ENCODE peak calls at places on chromosomes 4 and X, in eight cellular contexts. H is IMR-90, K is uterus, I is transverse colon, S is tibial artery, N is esophagus squamous epithelium, J is breast epithelium, Y is MG63. G is an unnamed sample.
A peak's percentile ranks its signal among the peaks of the same experiment; 100 is the strongest.

GRCh38 chrX:115330498-115331138 is 41.1 kb downstream of the LUZP4 start:
- DNase-seq in H (peak; percentile 76), K (peak; percentile 56), I (peak; percentile 21), S (peak; percentile 65), N (no peak), J (peak; percentile 24), Y (peak; percentile 16), G (no peak)

GRCh38 chr4:122826000-122826595 is 533 bp upstream of the FGF2 start:
- DNase-seq in H (peak; percentile 49), K (no peak), I (no peak), S (no peak), N (no peak), J (no peak), Y (no peak), G (no peak)

GRCh38 chr4:6419452-6420028 is 52.9 kb downstream of the PPP2R2C start:
- DNase-seq in H (peak; percentile 4), K (peak; percentile 65), I (no peak), S (no peak), N (no peak), J (no peak), Y (peak; percentile 10), G (no peak)

GRCh38 chr4:162164881-162165528 is 1.2 kb upstream of the FSTL5 start:
- DNase-seq in H (no peak), K (no peak), I (no peak), S (no peak), N (no peak), J (no peak), Y (no peak), G (no peak)

GRCh38 chrX:134736351-134736750 is 78.1 kb upstream of the PLAC1 start:
- DNase-seq in H (no peak), K (no peak), I (no peak), S (no peak), N (no peak), J (no peak), Y (no peak), G (no peak)

GRCh38 chr4:100246697-100247096 is 56.4 kb upstream of the DDIT4L start:
- DNase-seq in H (no peak), K (no peak), I (no peak), S (no peak), N (no peak), J (no peak), Y (no peak), G (no peak)

GRCh38 chrX:131987252-131987651 is 35.9 kb upstream of the STK26 start:
- DNase-seq in H (no peak), K (no peak), I (no peak), S (no peak), N (no peak), J (no peak), Y (no peak), G (no peak)

GRCh38 chr4:3880595-3881120 is 114.5 kb downstream of the ADRA2C start:
- DNase-seq in H (peak; percentile 33), K (peak; percentile 64), I (peak; percentile 71), S (peak; percentile 84), N (no peak), J (peak; percentile 62), Y (peak; percentile 17), G (peak; percentile 26)

GRCh38 chr4:159366966-159367365 is 264.1 kb downstream of the RAPGEF2 start:
- DNase-seq in H (no peak), K (no peak), I (no peak), S (no peak), N (no peak), J (no peak), Y (no peak), G (no peak)

GRCh38 chrX:41695464-41695863 is 6.7 kb downstream of the GPR34 start:
- DNase-seq in H (peak; percentile 74), K (no peak), I (no peak), S (no peak), N (no peak), J (no peak), Y (no peak), G (peak; percentile 2)

GRCh38 chr4:103050736-103051436 is 25.7 kb downstream of the SLC9B2 start:
- DNase-seq in H (peak; percentile 30), K (no peak), I (no peak), S (no peak), N (no peak), J (no peak), Y (no peak), G (no peak)

GRCh38 chr4:151538963-151539362 is 130.0 kb downstream of the FHIP1A start:
- DNase-seq in H (no peak), K (no peak), I (no peak), S (no peak), N (no peak), J (no peak), Y (no peak), G (no peak)

GRCh38 chrX:57677132-57677858 is 2.8 kb downstream of the NLRP2B start:
- DNase-seq in H (no peak), K (no peak), I (no peak), S (no peak), N (no peak), J (no peak), Y (no peak), G (no peak)

GRCh38 chr4:32140636-32141035 is 1420.5 kb downstream of the PCDH7 start:
- DNase-seq in H (peak; percentile 47), K (no peak), I (no peak), S (no peak), N (no peak), J (no peak), Y (peak; percentile 73), G (no peak)

DNA sequence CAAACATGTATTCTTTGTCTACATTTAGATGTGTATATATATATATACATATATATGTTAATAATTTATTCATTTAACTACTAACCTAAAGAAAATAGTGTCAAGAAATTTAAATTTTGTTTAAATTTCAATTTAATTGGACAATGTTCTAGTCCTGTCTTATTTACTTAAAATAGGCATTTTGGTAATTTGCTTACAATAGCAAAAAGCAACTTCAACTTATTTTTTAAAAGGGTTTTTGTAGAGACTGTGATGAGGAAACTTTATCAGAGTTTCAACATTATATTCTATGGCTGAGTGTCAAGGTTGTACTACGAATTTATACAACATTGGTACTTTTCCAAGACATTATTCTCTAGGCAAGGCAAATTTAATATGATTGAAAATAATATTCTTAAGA is 212.0 kb upstream of the ARSJ start:
- DNase-seq in H (no peak), K (no peak), I (no peak), S (no peak), N (no peak), J (no peak), Y (no peak), G (no peak)
- H3K36me3 ChIP-seq in H (no peaks in the 10 kb centered on the region), K (no peaks in the 10 kb centered on the region), I (no peaks in the 10 kb centered on the region), S (no peaks in the 10 kb centered on the region), N (no peaks in the 10 kb centered on the region), J (no peaks in the 10 kb centered on the region), Y (no peaks in the 10 kb centered on the region), G (no peaks in the 10 kb centered on the region)

DNA sequence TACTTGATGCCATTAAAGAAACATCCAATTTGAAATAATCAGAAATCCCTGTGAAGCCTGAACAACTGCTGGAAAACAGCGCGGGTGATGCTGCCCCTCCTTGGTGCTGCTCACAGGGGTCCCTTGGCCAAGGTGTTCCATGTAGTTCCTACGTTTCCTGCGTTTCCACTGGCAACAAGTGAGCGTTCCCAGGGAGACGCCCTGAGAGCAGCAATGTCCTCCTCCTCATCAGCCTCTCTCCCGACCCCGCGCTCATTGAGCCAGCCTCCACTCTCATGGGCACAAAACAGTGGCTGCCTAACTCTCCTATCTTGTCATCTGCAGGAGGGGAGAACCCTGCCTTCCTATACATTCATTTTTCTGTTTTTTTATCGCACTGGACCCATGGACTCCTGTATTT is 18.9 kb downstream of the LETM1 start:
- DNase-seq in H (no peak), K (no peak), I (no peak), S (no peak), N (no peak), J (no peak), Y (no peak), G (no peak)
- H3K36me3 ChIP-seq in H (peaks cover 63% of the 10 kb centered on the region), K (no peaks in the 10 kb centered on the region), I (peaks cover 59% of the 10 kb centered on the region), S (peaks cover 100% of the 10 kb centered on the region), N (peaks cover 51% of the 10 kb centered on the region), J (peaks cover 4% of the 10 kb centered on the region), Y (peaks cover 17% of the 10 kb centered on the region), G (peaks cover 68% of the 10 kb centered on the region)

GRCh38 chr4:153292897-153293674 is 51.4 kb upstream of the MND1 start:
- DNase-seq in H (no peak), K (no peak), I (no peak), S (no peak), N (no peak), J (no peak), Y (no peak), G (no peak)

GRCh38 chr4:153291562-153291961 is 52.9 kb upstream of the MND1 start:
- DNase-seq in H (no peak), K (no peak), I (no peak), S (no peak), N (no peak), J (no peak), Y (no peak), G (no peak)

GRCh38 chr4:153294631-153295030 is 49.9 kb upstream of the MND1 start:
- DNase-seq in H (peak; percentile 10), K (no peak), I (no peak), S (no peak), N (no peak), J (peak; percentile 36), Y (no peak), G (no peak)

GRCh38 chr4:153295131-153295755 is 49.2 kb upstream of the MND1 start:
- DNase-seq in H (no peak), K (no peak), I (no peak), S (no peak), N (no peak), J (peak; percentile 64), Y (no peak), G (no peak)

DNA sequence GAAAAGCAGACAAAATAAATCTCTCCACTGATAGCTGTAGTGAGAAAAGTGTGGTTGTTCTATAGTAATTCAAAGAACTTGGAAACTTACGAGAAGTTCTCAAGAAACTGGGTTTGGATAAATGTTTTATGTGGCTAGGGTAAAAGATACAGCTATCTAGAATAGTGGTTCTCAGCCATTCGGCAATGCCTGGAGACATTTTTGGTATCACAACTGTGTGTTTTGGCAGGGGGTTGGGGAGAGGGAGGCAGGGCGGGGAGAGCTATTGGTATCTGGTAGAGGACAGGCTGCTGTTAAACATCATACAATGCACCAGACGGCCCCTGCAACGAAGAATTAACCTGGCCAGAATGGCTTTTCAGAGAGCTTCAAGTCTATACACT is 50.8 kb upstream of the MND1 start:
- DNase-seq in H (no peak), K (no peak), I (no peak), S (no peak), N (no peak), J (no peak), Y (no peak), G (no peak)
- H3K36me3 ChIP-seq in H (peaks cover 14% of the 10 kb centered on the region), K (no peaks in the 10 kb centered on the region), I (peaks cover 19% of the 10 kb centered on the region), S (peaks cover 13% of the 10 kb centered on the region), N (no peaks in the 10 kb centered on the region), J (no peaks in the 10 kb centered on the region), Y (no peaks in the 10 kb centered on the region), G (no peaks in the 10 kb centered on the region)

DNA sequence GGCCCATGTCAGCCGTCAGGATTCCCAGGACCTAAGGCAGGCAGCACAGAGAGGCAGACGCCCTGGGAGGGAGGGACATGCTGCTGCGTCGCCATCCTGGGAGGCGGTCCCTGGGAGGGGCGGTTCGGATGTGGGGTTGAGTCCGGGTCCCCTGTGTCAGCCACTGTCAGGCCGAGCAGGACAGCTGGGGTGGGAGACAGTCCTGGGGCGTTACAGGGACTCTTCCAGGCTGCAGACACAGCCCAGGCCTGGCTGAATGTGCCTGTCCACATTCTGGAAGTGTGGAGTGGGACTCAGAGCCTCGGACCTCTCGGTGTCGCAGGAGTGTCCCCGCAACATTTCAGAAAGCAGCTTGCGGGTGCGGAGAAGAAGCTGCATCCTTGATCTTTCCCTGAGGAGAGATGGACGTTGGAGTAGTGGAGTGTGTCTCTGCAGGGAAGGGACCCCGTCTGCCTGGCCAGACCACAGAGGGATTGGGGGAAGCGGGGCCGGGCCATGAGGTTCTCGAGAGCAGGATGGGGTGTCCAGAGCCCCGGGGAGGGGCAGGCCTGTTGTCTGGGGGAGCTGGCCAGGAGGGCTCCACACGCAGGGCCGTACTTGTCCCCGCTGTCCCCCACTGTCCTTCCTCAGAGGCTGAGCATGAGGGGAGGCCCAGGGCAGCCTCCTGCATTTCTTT is 6.1 kb downstream of the AKAP17A start:
- DNase-seq in H (no peak), K (no peak), I (no peak), S (no peak), N (no peak), J (no peak), Y (no peak), G (no peak)
- H3K36me3 ChIP-seq in H (peaks cover 85% of the 10 kb centered on the region), K (no peaks in the 10 kb centered on the region), I (peaks cover 76% of the 10 kb centered on the region), S (peaks cover 91% of the 10 kb centered on the region), N (peaks cover 84% of the 10 kb centered on the region), J (peaks cover 50% of the 10 kb centered on the region), Y (peaks cover 97% of the 10 kb centered on the region), G (peaks cover 88% of the 10 kb centered on the region)